ENCODE peak calls at places on chromosomes 1 and 21, in nine cellular contexts. One of them, this sample, is unnamed.

GRCh38 chr1:225739542-225740107 is 38.0 kb upstream of the SRP9 start:
- DNase-seq in psoas muscle: no peak
- DNase-seq in CD8-positive, alpha-beta memory T cell: no peak
- DNase-seq in effector CD4-positive, alpha-beta T cell: no peak
- DNase-seq in CD4-positive, alpha-beta memory T cell: no peak
- DNase-seq in mammary epithelial cell: no peak
- DNase-seq in left ventricle myocardium inferior: no peak
- DNase-seq in RPMI8226: no peak
- DNase-seq in nucleus accumbens: no peak
- DNase-seq in this sample: no peak

GRCh38 chr1:6675936-6676335 is 25.7 kb downstream of the DNAJC11 start:
- DNase-seq in mammary epithelial cell: no peak
- DNase-seq in CD8-positive, alpha-beta memory T cell: no peak
- DNase-seq in effector CD4-positive, alpha-beta T cell: no peak
- DNase-seq in nucleus accumbens: no peak
- DNase-seq in RPMI8226: no peak
- DNase-seq in psoas muscle: no peak
- DNase-seq in CD4-positive, alpha-beta memory T cell: no peak
- DNase-seq in left ventricle myocardium inferior: no peak
- DNase-seq in this sample: no peak

GRCh38 chr1:32508751-32509140 is 30.5 kb upstream of the ZBTB8A start:
- DNase-seq in mammary epithelial cell: no peak
- DNase-seq in nucleus accumbens: no peak
- DNase-seq in CD4-positive, alpha-beta memory T cell: no peak
- DNase-seq in CD8-positive, alpha-beta memory T cell: no peak
- DNase-seq in effector CD4-positive, alpha-beta T cell: no peak
- DNase-seq in left ventricle myocardium inferior: no peak
- DNase-seq in psoas muscle: no peak
- DNase-seq in RPMI8226: no peak
- DNase-seq in this sample: no peak

GRCh38 chr1:27192039-27192529 is 37.2 kb upstream of the SLC9A1 start:
- DNase-seq in left ventricle myocardium inferior: no peak
- DNase-seq in effector CD4-positive, alpha-beta T cell: no peak
- DNase-seq in nucleus accumbens: no peak
- DNase-seq in psoas muscle: no peak
- DNase-seq in mammary epithelial cell: peak
- DNase-seq in RPMI8226: no peak
- DNase-seq in CD8-positive, alpha-beta memory T cell: no peak
- DNase-seq in CD4-positive, alpha-beta memory T cell: no peak
- DNase-seq in this sample: no peak

GRCh38 chr1:15128520-15129313 is 24.8 kb upstream of the TMEM51 start:
- DNase-seq in CD8-positive, alpha-beta memory T cell: peak
- DNase-seq in nucleus accumbens: peak
- DNase-seq in mammary epithelial cell: peak
- DNase-seq in RPMI8226: peak
- DNase-seq in psoas muscle: peak
- DNase-seq in effector CD4-positive, alpha-beta T cell: peak
- DNase-seq in CD4-positive, alpha-beta memory T cell: peak
- DNase-seq in left ventricle myocardium inferior: peak
- DNase-seq in this sample: peak

GRCh38 chr1:154349121-154349520 is 23.8 kb downstream of the ATP8B2 start:
- DNase-seq in effector CD4-positive, alpha-beta T cell: no peak
- DNase-seq in CD4-positive, alpha-beta memory T cell: no peak
- DNase-seq in left ventricle myocardium inferior: no peak
- DNase-seq in RPMI8226: no peak
- DNase-seq in psoas muscle: no peak
- DNase-seq in CD8-positive, alpha-beta memory T cell: no peak
- DNase-seq in mammary epithelial cell: no peak
- DNase-seq in nucleus accumbens: no peak
- DNase-seq in this sample: no peak

GRCh38 chr1:56811331-56811730 is 7.9 kb downstream of the FYB2 start:
- DNase-seq in mammary epithelial cell: peak
- DNase-seq in nucleus accumbens: no peak
- DNase-seq in psoas muscle: no peak
- DNase-seq in CD8-positive, alpha-beta memory T cell: no peak
- DNase-seq in effector CD4-positive, alpha-beta T cell: no peak
- DNase-seq in RPMI8226: no peak
- DNase-seq in CD4-positive, alpha-beta memory T cell: no peak
- DNase-seq in left ventricle myocardium inferior: no peak
- DNase-seq in this sample: no peak

GRCh38 chr21:18245493-18245967 is 897 bp downstream of the CHODL start:
- DNase-seq in mammary epithelial cell: no peak
- DNase-seq in CD8-positive, alpha-beta memory T cell: no peak
- DNase-seq in psoas muscle: no peak
- DNase-seq in RPMI8226: no peak
- DNase-seq in left ventricle myocardium inferior: no peak
- DNase-seq in nucleus accumbens: no peak
- DNase-seq in CD4-positive, alpha-beta memory T cell: no peak
- DNase-seq in effector CD4-positive, alpha-beta T cell: no peak
- DNase-seq in this sample: no peak

GRCh38 chr21:45554477-45555175 is 12.4 kb upstream of the SLC19A1 start:
- DNase-seq in CD4-positive, alpha-beta memory T cell: peak
- DNase-seq in effector CD4-positive, alpha-beta T cell: peak
- DNase-seq in psoas muscle: peak
- DNase-seq in left ventricle myocardium inferior: peak
- DNase-seq in CD8-positive, alpha-beta memory T cell: peak
- DNase-seq in RPMI8226: peak
- DNase-seq in mammary epithelial cell: peak
- DNase-seq in nucleus accumbens: peak
- DNase-seq in this sample: peak

GRCh38 chr1:26283871-26284596 is 4.1 kb downstream of the SH3BGRL3 start:
- DNase-seq in CD8-positive, alpha-beta memory T cell: no peak
- DNase-seq in RPMI8226: no peak
- DNase-seq in effector CD4-positive, alpha-beta T cell: no peak
- DNase-seq in left ventricle myocardium inferior: no peak
- DNase-seq in CD4-positive, alpha-beta memory T cell: no peak
- DNase-seq in psoas muscle: no peak
- DNase-seq in mammary epithelial cell: no peak
- DNase-seq in nucleus accumbens: no peak
- DNase-seq in this sample: no peak

GRCh38 chr21:42388740-42389448 is 7.0 kb downstream of the TMPRSS3 start:
- DNase-seq in RPMI8226: peak
- DNase-seq in CD8-positive, alpha-beta memory T cell: peak
- DNase-seq in effector CD4-positive, alpha-beta T cell: no peak
- DNase-seq in CD4-positive, alpha-beta memory T cell: no peak
- DNase-seq in mammary epithelial cell: no peak
- DNase-seq in left ventricle myocardium inferior: no peak
- DNase-seq in psoas muscle: no peak
- DNase-seq in nucleus accumbens: no peak
- DNase-seq in this sample: no peak

GRCh38 chr1:154414606-154415005 is 9.5 kb downstream of the IL6R start:
- DNase-seq in CD8-positive, alpha-beta memory T cell: no peak
- DNase-seq in RPMI8226: no peak
- DNase-seq in effector CD4-positive, alpha-beta T cell: no peak
- DNase-seq in psoas muscle: peak
- DNase-seq in nucleus accumbens: no peak
- DNase-seq in left ventricle myocardium inferior: peak
- DNase-seq in mammary epithelial cell: no peak
- DNase-seq in CD4-positive, alpha-beta memory T cell: no peak
- DNase-seq in this sample: no peak

GRCh38 chr1:53620620-53620957 is 118.4 kb downstream of the GLIS1 start:
- DNase-seq in left ventricle myocardium inferior: no peak
- DNase-seq in CD8-positive, alpha-beta memory T cell: no peak
- DNase-seq in CD4-positive, alpha-beta memory T cell: no peak
- DNase-seq in psoas muscle: no peak
- DNase-seq in nucleus accumbens: no peak
- DNase-seq in effector CD4-positive, alpha-beta T cell: no peak
- DNase-seq in RPMI8226: no peak
- DNase-seq in mammary epithelial cell: no peak
- DNase-seq in this sample: no peak

GRCh38 chr1:33126411-33127000 is 45.6 kb downstream of the AZIN2 start:
- DNase-seq in left ventricle myocardium inferior: no peak
- DNase-seq in effector CD4-positive, alpha-beta T cell: no peak
- DNase-seq in CD4-positive, alpha-beta memory T cell: no peak
- DNase-seq in RPMI8226: no peak
- DNase-seq in CD8-positive, alpha-beta memory T cell: no peak
- DNase-seq in nucleus accumbens: no peak
- DNase-seq in psoas muscle: no peak
- DNase-seq in mammary epithelial cell: no peak
- DNase-seq in this sample: no peak

GRCh38 chr1:232524056-232524455 is 105.9 kb downstream of the SIPA1L2 start:
- DNase-seq in nucleus accumbens: no peak
- DNase-seq in effector CD4-positive, alpha-beta T cell: no peak
- DNase-seq in left ventricle myocardium inferior: no peak
- DNase-seq in CD4-positive, alpha-beta memory T cell: no peak
- DNase-seq in mammary epithelial cell: peak
- DNase-seq in psoas muscle: no peak
- DNase-seq in RPMI8226: no peak
- DNase-seq in CD8-positive, alpha-beta memory T cell: no peak
- DNase-seq in this sample: peak

GRCh38 chr1:227996187-227996950 is 10.4 kb upstream of the WNT3A start:
- DNase-seq in CD8-positive, alpha-beta memory T cell: no peak
- DNase-seq in CD4-positive, alpha-beta memory T cell: no peak
- DNase-seq in nucleus accumbens: no peak
- DNase-seq in left ventricle myocardium inferior: no peak
- DNase-seq in RPMI8226: no peak
- DNase-seq in mammary epithelial cell: peak
- DNase-seq in effector CD4-positive, alpha-beta T cell: no peak
- DNase-seq in psoas muscle: no peak
- DNase-seq in this sample: no peak

GRCh38 chr1:62356257-62356835 is 37.1 kb upstream of the KANK4 start:
- DNase-seq in left ventricle myocardium inferior: no peak
- DNase-seq in effector CD4-positive, alpha-beta T cell: no peak
- DNase-seq in psoas muscle: no peak
- DNase-seq in CD8-positive, alpha-beta memory T cell: no peak
- DNase-seq in CD4-positive, alpha-beta memory T cell: no peak
- DNase-seq in nucleus accumbens: no peak
- DNase-seq in RPMI8226: no peak
- DNase-seq in mammary epithelial cell: peak
- DNase-seq in this sample: peak

GRCh38 chr21:42236014-42236413 is 17.1 kb downstream of the ABCG1 start:
- DNase-seq in CD8-positive, alpha-beta memory T cell: no peak
- DNase-seq in CD4-positive, alpha-beta memory T cell: no peak
- DNase-seq in psoas muscle: peak
- DNase-seq in left ventricle myocardium inferior: peak
- DNase-seq in nucleus accumbens: no peak
- DNase-seq in mammary epithelial cell: no peak
- DNase-seq in effector CD4-positive, alpha-beta T cell: no peak
- DNase-seq in RPMI8226: no peak
- DNase-seq in this sample: no peak

GRCh38 chr1:64195089-64195410 is 8.4 kb upstream of the UBE2U start:
- DNase-seq in CD4-positive, alpha-beta memory T cell: no peak
- DNase-seq in CD8-positive, alpha-beta memory T cell: no peak
- DNase-seq in psoas muscle: no peak
- DNase-seq in effector CD4-positive, alpha-beta T cell: no peak
- DNase-seq in left ventricle myocardium inferior: no peak
- DNase-seq in RPMI8226: no peak
- DNase-seq in mammary epithelial cell: no peak
- DNase-seq in nucleus accumbens: no peak
- DNase-seq in this sample: no peak

GRCh38 chr1:27142464-27142863 is 12.5 kb downstream of the SLC9A1 start:
- DNase-seq in RPMI8226: no peak
- DNase-seq in psoas muscle: no peak
- DNase-seq in CD4-positive, alpha-beta memory T cell: no peak
- DNase-seq in nucleus accumbens: no peak
- DNase-seq in CD8-positive, alpha-beta memory T cell: no peak
- DNase-seq in left ventricle myocardium inferior: no peak
- DNase-seq in effector CD4-positive, alpha-beta T cell: no peak
- DNase-seq in mammary epithelial cell: peak
- DNase-seq in this sample: no peak

GRCh38 chr1:2966940-2967725 is 54.1 kb upstream of the ACTRT2 start:
- DNase-seq in RPMI8226: no peak
- DNase-seq in CD4-positive, alpha-beta memory T cell: no peak
- DNase-seq in effector CD4-positive, alpha-beta T cell: no peak
- DNase-seq in psoas muscle: no peak
- DNase-seq in nucleus accumbens: peak
- DNase-seq in left ventricle myocardium inferior: peak
- DNase-seq in CD8-positive, alpha-beta memory T cell: no peak
- DNase-seq in mammary epithelial cell: no peak
- DNase-seq in this sample: no peak

GRCh38 chr1:152167835-152168534 is 9.0 kb upstream of the RPTN start:
- DNase-seq in nucleus accumbens: no peak
- DNase-seq in psoas muscle: no peak
- DNase-seq in left ventricle myocardium inferior: no peak
- DNase-seq in CD8-positive, alpha-beta memory T cell: no peak
- DNase-seq in RPMI8226: peak
- DNase-seq in mammary epithelial cell: peak
- DNase-seq in CD4-positive, alpha-beta memory T cell: no peak
- DNase-seq in effector CD4-positive, alpha-beta T cell: no peak
- DNase-seq in this sample: peak

GRCh38 chr1:156816561-156817328 is at the start of gene SH2D2A:
- DNase-seq in RPMI8226: peak
- DNase-seq in nucleus accumbens: no peak
- DNase-seq in CD8-positive, alpha-beta memory T cell: peak
- DNase-seq in psoas muscle: no peak
- DNase-seq in CD4-positive, alpha-beta memory T cell: peak
- DNase-seq in mammary epithelial cell: peak
- DNase-seq in left ventricle myocardium inferior: no peak
- DNase-seq in effector CD4-positive, alpha-beta T cell: peak
- DNase-seq in this sample: no peak

GRCh38 chr1:2595261-2595811 is 8.8 kb downstream of the PRXL2B start:
- DNase-seq in psoas muscle: no peak
- DNase-seq in RPMI8226: no peak
- DNase-seq in effector CD4-positive, alpha-beta T cell: no peak
- DNase-seq in CD4-positive, alpha-beta memory T cell: no peak
- DNase-seq in nucleus accumbens: no peak
- DNase-seq in left ventricle myocardium inferior: no peak
- DNase-seq in mammary epithelial cell: no peak
- DNase-seq in CD8-positive, alpha-beta memory T cell: no peak
- DNase-seq in this sample: no peak

This sample was measured in foreskin melanocyte.